ENCODE peak calls at places on chromosomes 1 and 21, in nine cellular contexts. R is epithelial cell of esophagus; M is stimulated activated CD4-positive, alpha-beta T cell treated with anti-CD3 and anti-CD28 coated beads, Interleukin-4, amount 100 ng/mL, for 1 hour; F is HL-60; W is foreskin keratinocyte; B is RPMI8226; J is WTC11; G is stimulated activated CD8-positive, alpha-beta memory T cell treated with anti-CD3 and anti-CD28 coated beads, Interleukin-15, amount 100 ng/mL, for 24 hours; D is body of pancreas. V is an unnamed sample.

GRCh38 chr1:39348278-39348677 is 143.2 kb upstream of the BMP8A start:
- DNase-seq in D (no peak), J (no peak), F (no peak), B (no peak), W (no peak), G (no peak), M (no peak), R (no peak), V (no peak)

GRCh38 chr1:108142773-108143394 is 57.3 kb downstream of the SLC25A24 start:
- DNase-seq in R (peak), W (peak), B (no peak), M (no peak), G (no peak), D (no peak), J (no peak), F (no peak), V (no peak)

GRCh38 chr21:16588433-16588860 is 858.7 kb downstream of the USP25 start:
- DNase-seq in D (peak), W (peak), M (no peak), G (no peak), B (no peak), F (no peak), J (peak), R (peak), V (peak)

GRCh38 chr21:41857771-41858300 is 21.3 kb downstream of the PRDM15 start:
- DNase-seq in F (no peak), W (no peak), B (no peak), M (no peak), R (no peak), D (no peak), J (no peak), G (no peak), V (no peak)

GRCh38 chr1:100353988-100354387 is 1.7 kb downstream of the CDC14A start:
- DNase-seq in J (no peak), R (peak), W (no peak), D (no peak), M (no peak), G (no peak), B (no peak), F (no peak), V (peak)

GRCh38 chr1:167404161-167404888 is 114.0 kb downstream of the CD247 start:
- DNase-seq in M (no peak), J (no peak), R (no peak), F (no peak), W (no peak), G (no peak), B (no peak), D (no peak), V (no peak)

GRCh38 chr1:17700981-17701870 is 53.9 kb upstream of the ACTL8 start:
- DNase-seq in F (no peak), J (no peak), W (no peak), M (no peak), B (no peak), G (no peak), D (no peak), R (no peak), V (no peak)

GRCh38 chr1:164223378-164223777 is 335.6 kb upstream of the PBX1 start:
- DNase-seq in G (no peak), W (no peak), F (no peak), R (no peak), M (no peak), B (no peak), J (no peak), D (no peak), V (no peak)

GRCh38 chr1:229237320-229237719 is 33.6 kb upstream of the RAB4A start:
- DNase-seq in F (no peak), G (no peak), R (no peak), J (no peak), M (no peak), W (no peak), D (no peak), B (no peak), V (no peak)

GRCh38 chr1:166418344-166418895 is 251.6 kb upstream of the FAM78B start:
- DNase-seq in D (no peak), M (no peak), J (no peak), F (no peak), B (no peak), G (no peak), R (no peak), W (no peak), V (no peak)

GRCh38 chr1:108028841-108029401 is 63.9 kb upstream of the VAV3 start:
- DNase-seq in B (no peak), G (no peak), D (no peak), F (no peak), J (no peak), R (no peak), W (no peak), M (no peak), V (no peak)